ENCODE peak calls at places on chromosomes 7 and 10, in four cellular contexts. F is cardiac septum, D is left ventricle myocardium superior, W is H9. Y is an unnamed sample.

GRCh38 chr10:48480397-48481374 is 124.2 kb downstream of the ARHGAP22 start:
- DNase-seq in W (peak), D (peak), F (peak), Y (no peak)

GRCh38 chr10:121572857-121573540 is 25.2 kb downstream of the FGFR2 start:
- DNase-seq in D (no peak), W (no peak), F (no peak), Y (no peak)

GRCh38 chr10:131885391-131886165 is 15.2 kb upstream of the PPP2R2D start:
- DNase-seq in F (peak), W (peak), D (peak), Y (no peak)

GRCh38 chr7:41878331-41879112 is 175.6 kb upstream of the INHBA start:
- DNase-seq in D (no peak), W (no peak), F (no peak), Y (no peak)

GRCh38 chr10:22251751-22252285 is 34.0 kb upstream of the EBLN1 start:
- DNase-seq in D (peak), W (peak), F (peak), Y (no peak)

GRCh38 chr7:71497233-71497946 is 365.4 kb downstream of the GALNT17 start:
- DNase-seq in W (no peak), F (no peak), D (peak), Y (no peak)

GRCh38 chr10:117899181-117899683 is 147.5 kb downstream of the RAB11FIP2 start:
- DNase-seq in D (no peak), W (peak), F (no peak), Y (no peak)

GRCh38 chr7:141916099-141916498 is at the start of gene OR9A4:
- DNase-seq in F (no peak), W (no peak), D (no peak), Y (no peak)

GRCh38 chr7:68166525-68166924 is 1169.9 kb downstream of the TYW1 start:
- DNase-seq in D (no peak), F (no peak), W (no peak), Y (no peak)

Y was measured in SK-N-MC.